ENCODE peak calls at places on chromosomes 11 and 22, in seven cellular contexts. U is activated T-helper 1 cell treated with anti-CD3 and anti-CD28 coated beads, Interleukin-12 subunit alpha, Interleukin-12 subunit beta, Interleukin-2, Interleukin-4 antibody, amounts not matched to agents 30 ng/mL and 10 ng/mL and 1 ng/mL, durations not matched to agents 14 hours and 24 hours and 36 hours; S is hippocampal formation; W is SHP77; N is iris pigment epithelial cell; Y is activated T-cell treated with anti-CD3 and anti-CD28 coated beads for 4 hours; G is T-helper 1 cell. M is an unnamed sample.

GRCh38 chr11:64100345-64100744 is 64.6 kb downstream of the FLRT1 start:
- DNase-seq in Y (no peak), N (no peak), U (no peak), G (no peak), W (no peak), S (no peak), M (no peak)

GRCh38 chr11:15901046-15901445 is 455.3 kb downstream of the SOX6 start:
- DNase-seq in G (no peak), U (no peak), N (no peak), Y (no peak), S (no peak), W (no peak), M (no peak)

GRCh38 chr11:109864161-109864661 is 229.0 kb upstream of the ZC3H12C start:
- DNase-seq in G (no peak), W (no peak), Y (no peak), U (no peak), N (peak), S (no peak), M (peak)

GRCh38 chr11:88801484-88802123 is 264.2 kb downstream of the GRM5 start:
- DNase-seq in N (no peak), S (no peak), G (no peak), U (no peak), Y (no peak), W (no peak), M (no peak)

GRCh38 chr11:79438631-79439429 is 2.0 kb downstream of the TENM4 start:
- DNase-seq in W (no peak), N (peak), U (no peak), G (no peak), S (peak), Y (no peak), M (no peak)

GRCh38 chr11:130648601-130649000 is 200.2 kb downstream of the ADAMTS15 start:
- DNase-seq in Y (no peak), G (no peak), S (no peak), N (no peak), U (no peak), W (no peak), M (no peak)

GRCh38 chr11:57094206-57094940 is 87.4 kb upstream of the LRRC55 start:
- DNase-seq in G (no peak), U (no peak), N (peak), S (no peak), W (no peak), Y (no peak), M (no peak)

GRCh38 chr11:20611892-20612291 is 12.5 kb downstream of the SLC6A5 start:
- DNase-seq in U (no peak), S (no peak), W (no peak), Y (no peak), N (peak), G (no peak), M (no peak)

GRCh38 chr11:20243974-20244373 is 83.7 kb upstream of the DBX1 start:
- DNase-seq in U (no peak), N (no peak), G (no peak), W (no peak), S (no peak), Y (no peak), M (no peak)

GRCh38 chr11:69027704-69028372 is 14.8 kb upstream of the MRGPRF start:
- DNase-seq in U (no peak), N (peak), W (no peak), G (no peak), S (no peak), Y (no peak), M (no peak)

GRCh38 chr22:29766632-29767288 is at the start of gene ZMAT5:
- DNase-seq in W (peak), G (peak), U (peak), S (peak), Y (peak), N (peak), M (peak)

GRCh38 chr11:119608201-119608600 is 120.8 kb downstream of the NECTIN1 start:
- DNase-seq in G (no peak), U (no peak), N (no peak), W (no peak), S (peak), Y (no peak), M (no peak)

GRCh38 chr11:35286156-35286555 is 133.2 kb downstream of the SLC1A2 start:
- DNase-seq in W (no peak), U (no peak), G (no peak), S (no peak), Y (no peak), N (no peak), M (no peak)

GRCh38 chr11:75350743-75351540 is 519 bp downstream of the ARRB1 start:
- DNase-seq in G (peak), N (no peak), W (no peak), Y (peak), S (no peak), U (no peak), M (no peak)

GRCh38 chr11:72293910-72294533 is 50.0 kb upstream of the PHOX2A start:
- DNase-seq in G (no peak), Y (no peak), U (no peak), W (no peak), N (no peak), S (no peak), M (no peak)

GRCh38 chr11:65425105-65425970 is 2.7 kb downstream of the NEAT1 start:
- DNase-seq in G (peak), S (no peak), U (peak), N (peak), Y (peak), W (no peak), M (peak)

GRCh38 chr22:30250713-30251267 is 4.2 kb upstream of the LIF start:
- DNase-seq in S (no peak), G (no peak), W (no peak), U (no peak), Y (no peak), N (peak), M (peak)

GRCh38 chr11:729492-730074 is 17.7 kb upstream of the TALDO1 start:
- DNase-seq in N (no peak), Y (no peak), S (peak), G (no peak), W (no peak), U (no peak), M (no peak)

GRCh38 chr11:102452461-102453285 is at the start of gene TMEM123:
- DNase-seq in Y (peak), U (peak), N (peak), S (peak), G (peak), W (peak), M (peak)

GRCh38 chr11:65557280-65558001 is 718 bp downstream of the LTBP3 start:
- DNase-seq in G (no peak), Y (no peak), N (no peak), S (no peak), U (no peak), W (no peak), M (no peak)

GRCh38 chr11:111571829-111572501 is 30.3 kb upstream of the SIK2 start:
- DNase-seq in U (no peak), N (peak), Y (no peak), W (no peak), S (no peak), G (no peak), M (no peak)

GRCh38 chr22:31829505-31829904 is 75.7 kb downstream of the DEPDC5 start:
- DNase-seq in W (peak), G (no peak), U (peak), S (no peak), Y (peak), N (peak), M (peak)

GRCh38 chr22:19818264-19819208 is 36.1 kb downstream of the GNB1L start:
- DNase-seq in U (no peak), G (no peak), Y (no peak), N (no peak), S (no peak), W (no peak), M (no peak)

GRCh38 chr22:49705631-49706352 is 121.9 kb downstream of the BRD1 start:
- DNase-seq in N (no peak), S (no peak), U (no peak), W (no peak), G (no peak), Y (peak), M (no peak)

GRCh38 chr22:31861226-31861840 is 83.0 kb upstream of the YWHAH start:
- DNase-seq in W (no peak), Y (no peak), N (no peak), S (no peak), U (no peak), G (no peak), M (no peak)

GRCh38 chr22:17472886-17473285 is 90.4 kb upstream of the SLC25A18 start:
- DNase-seq in G (no peak), W (no peak), Y (no peak), U (no peak), S (no peak), N (no peak), M (no peak)

GRCh38 chr11:62507023-62507422 is 39.6 kb downstream of the AHNAK start:
- DNase-seq in W (no peak), S (no peak), G (no peak), N (no peak), U (no peak), Y (no peak), M (no peak)

GRCh38 chr11:68377389-68377795 is 65.0 kb downstream of the LRP5 start:
- DNase-seq in Y (no peak), S (no peak), N (no peak), G (no peak), U (no peak), W (peak), M (no peak)

M was measured in stimulated activated naive B cell treated with anti-CD40 and anti-IgM and Interleukin-4, amounts not matched to agents 10 μg/mL and 1 μg/mL and 100 μg/mL, for 72 hours.